ENCODE peak calls at places on chromosome 18, in eight cellular contexts. Q, E, V, M, K, P, H and I are unnamed samples.

GRCh38 chr18:32297851-32298250 is 108.0 kb downstream of the MEP1B start:
- DNase-seq in H (no peak), E (no peak), M (no peak), Q (no peak), K (no peak), P (no peak), V (no peak), I (no peak)

GRCh38 chr18:67514465-67514864 is 2.1 kb downstream of the DSEL start:
- DNase-seq in V (no peak), M (no peak), K (no peak), E (no peak), P (no peak), H (no peak), Q (no peak), I (no peak)

GRCh38 chr18:79986726-79987125 is 1.6 kb downstream of the TXNL4A start:
- DNase-seq in H (no peak), M (no peak), Q (no peak), P (no peak), V (no peak), K (no peak), E (no peak), I (no peak)

GRCh38 chr18:54690198-54690597 is 99.2 kb downstream of the DYNAP start:
- DNase-seq in K (no peak), Q (no peak), V (no peak), M (no peak), P (no peak), E (no peak), H (no peak), I (no peak)

GRCh38 chr18:22847392-22847791 is 85.7 kb upstream of the RBBP8 start:
- DNase-seq in Q (no peak), E (no peak), K (no peak), M (no peak), P (no peak), V (no peak), H (no peak), I (no peak)

GRCh38 chr18:25373443-25373842 is 21.5 kb upstream of the ZNF521 start:
- DNase-seq in H (no peak), V (no peak), K (no peak), Q (no peak), P (no peak), M (no peak), E (no peak), I (no peak)

GRCh38 chr18:54222922-54223567 is 1.4 kb downstream of the MBD2 start:
- DNase-seq in K (no peak), E (no peak), H (no peak), M (no peak), P (no peak), Q (peak), V (peak), I (no peak)

GRCh38 chr18:26460449-26461091 is 87.8 kb downstream of the KCTD1 start:
- DNase-seq in H (no peak), E (no peak), V (no peak), M (no peak), K (no peak), P (no peak), Q (no peak), I (no peak)

GRCh38 chr18:55510809-55511208 is 77.2 kb downstream of the TCF4 start:
- DNase-seq in P (no peak), V (no peak), M (no peak), K (no peak), Q (no peak), H (no peak), E (no peak), I (no peak)

GRCh38 chr18:5253910-5254309 is 41.6 kb downstream of the ZBTB14 start:
- DNase-seq in M (no peak), E (no peak), H (no peak), Q (no peak), V (no peak), K (no peak), P (no peak), I (no peak)

GRCh38 chr18:70289351-70290330 is 796 bp downstream of the SOCS6 start:
- DNase-seq in Q (no peak), K (peak), E (peak), P (no peak), H (no peak), M (peak), V (peak), I (no peak)

GRCh38 chr18:50836521-50836957 is 16.7 kb upstream of the MRO start:
- DNase-seq in Q (no peak), M (no peak), E (no peak), H (no peak), V (no peak), P (no peak), K (no peak), I (no peak)

GRCh38 chr18:580154-580553 is at the start of gene CETN1:
- DNase-seq in H (no peak), E (no peak), V (no peak), Q (no peak), K (no peak), M (no peak), P (no peak), I (no peak)

GRCh38 chr18:32754508-32755263 is 18.1 kb downstream of the KLHL14 start:
- DNase-seq in E (no peak), M (no peak), K (no peak), H (no peak), P (no peak), V (no peak), Q (no peak), I (no peak)

GRCh38 chr18:13482641-13482945 is 243.8 kb downstream of the FAM210A start:
- DNase-seq in K (no peak), V (no peak), M (no peak), H (no peak), P (no peak), Q (no peak), E (no peak), I (no peak)

GRCh38 chr18:28153485-28154065 is 23.4 kb downstream of the CDH2 start:
- DNase-seq in H (no peak), V (no peak), M (no peak), K (no peak), E (no peak), P (no peak), Q (no peak), I (no peak)

GRCh38 chr18:75114231-75114630 is 94.7 kb downstream of the PTGR3 start:
- DNase-seq in E (no peak), Q (no peak), P (no peak), K (no peak), M (no peak), H (no peak), V (peak), I (no peak)

GRCh38 chr18:24846133-24846532 is 385.7 kb downstream of the HRH4 start:
- DNase-seq in H (no peak), Q (no peak), V (no peak), P (no peak), M (no peak), K (no peak), E (no peak), I (no peak)

GRCh38 chr18:57581301-57581934 is 5.1 kb downstream of the FECH start:
- DNase-seq in Q (no peak), K (peak), M (no peak), H (no peak), P (no peak), E (no peak), V (peak), I (no peak)

GRCh38 chr18:26746284-26747130 is 119.0 kb downstream of the AQP4 start:
- DNase-seq in V (no peak), H (no peak), Q (peak), M (no peak), E (no peak), K (no peak), P (no peak), I (no peak)

GRCh38 chr18:37956902-37957301 is 391.3 kb upstream of the CELF4 start:
- DNase-seq in M (no peak), H (no peak), K (no peak), E (no peak), V (no peak), Q (no peak), P (no peak), I (no peak)

GRCh38 chr18:449374-449773 is 51.1 kb downstream of the COLEC12 start:
- DNase-seq in H (no peak), K (no peak), M (no peak), V (no peak), P (no peak), E (no peak), Q (peak), I (no peak)

GRCh38 chr18:3481696-3482210 is 31.8 kb downstream of the TGIF1 start:
- DNase-seq in K (peak), H (no peak), P (peak), Q (peak), M (no peak), V (peak), E (no peak), I (no peak)

GRCh38 chr18:11673560-11673959 is 15.5 kb upstream of the GNAL start:
- DNase-seq in P (no peak), K (no peak), V (no peak), E (no peak), Q (no peak), M (no peak), H (no peak), I (no peak)

GRCh38 chr18:44909191-44909719 is 228.6 kb downstream of the SETBP1 start:
- DNase-seq in E (no peak), K (peak), Q (no peak), P (no peak), V (peak), M (no peak), H (no peak), I (no peak)

GRCh38 chr18:26652501-26652900 is 104.1 kb upstream of the KCTD1 start:
- DNase-seq in H (no peak), P (no peak), E (no peak), M (no peak), V (no peak), K (no peak), Q (no peak), I (no peak)

GRCh38 chr18:42801706-42802105 is 313.8 kb downstream of the RIT2 start:
- DNase-seq in V (no peak), P (no peak), M (no peak), E (no peak), Q (no peak), K (no peak), H (no peak), I (no peak)

GRCh38 chr18:55856191-55856590 is 268.2 kb upstream of the TCF4 start:
- DNase-seq in V (no peak), Q (no peak), P (peak), M (no peak), H (no peak), E (no peak), K (no peak), I (no peak)

GRCh38 chr18:42268186-42268725 is 313.2 kb downstream of the PIK3C3 start:
- DNase-seq in P (no peak), V (no peak), H (no peak), Q (no peak), E (no peak), K (no peak), M (no peak), I (no peak)

DNA sequence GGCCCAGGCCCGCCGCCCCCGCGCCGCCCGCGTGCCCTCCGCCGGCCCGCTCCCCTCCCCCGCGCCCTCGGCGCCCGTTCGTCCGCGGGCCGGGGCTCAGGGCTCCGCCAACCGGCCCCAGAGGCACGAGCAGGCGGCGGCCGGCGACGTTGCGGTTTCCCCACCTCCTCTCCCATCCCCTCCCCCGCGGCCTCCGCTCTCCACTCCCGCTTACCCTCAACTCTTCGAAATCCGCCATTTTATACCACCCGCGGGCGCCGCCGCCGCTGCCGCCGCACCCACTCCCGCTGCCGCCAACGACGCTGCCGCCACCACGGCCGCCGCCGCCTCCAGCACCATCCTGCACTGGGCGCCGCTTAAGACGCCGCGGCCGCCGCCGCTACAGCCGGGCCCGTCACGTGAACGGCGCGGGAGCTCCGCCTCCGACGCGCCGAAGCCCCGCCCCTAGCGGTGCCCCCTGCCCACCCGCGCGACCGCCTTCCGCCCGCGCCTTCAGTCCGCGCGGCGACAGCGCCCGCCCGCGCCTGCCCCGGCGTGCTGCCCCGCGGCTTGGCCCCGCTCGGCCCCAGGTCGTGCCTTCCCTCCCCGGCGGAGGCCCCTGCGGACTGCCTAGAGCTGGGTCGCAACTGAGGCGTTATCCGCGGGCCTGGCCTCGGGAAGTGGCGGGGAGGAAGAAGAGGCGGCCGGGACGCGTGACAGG is at the start of the genes KATNAL2 and PIAS2:
- DNase-seq in P (peak), Q (peak), M (peak), E (peak), K (peak), H (peak), V (peak), I (peak)
- TF ChIP-seq POLR2A in P (peak), Q (peak), M (no peak), E (peak), K (peak), H (peak), V (peak), I (peak)

DNA sequence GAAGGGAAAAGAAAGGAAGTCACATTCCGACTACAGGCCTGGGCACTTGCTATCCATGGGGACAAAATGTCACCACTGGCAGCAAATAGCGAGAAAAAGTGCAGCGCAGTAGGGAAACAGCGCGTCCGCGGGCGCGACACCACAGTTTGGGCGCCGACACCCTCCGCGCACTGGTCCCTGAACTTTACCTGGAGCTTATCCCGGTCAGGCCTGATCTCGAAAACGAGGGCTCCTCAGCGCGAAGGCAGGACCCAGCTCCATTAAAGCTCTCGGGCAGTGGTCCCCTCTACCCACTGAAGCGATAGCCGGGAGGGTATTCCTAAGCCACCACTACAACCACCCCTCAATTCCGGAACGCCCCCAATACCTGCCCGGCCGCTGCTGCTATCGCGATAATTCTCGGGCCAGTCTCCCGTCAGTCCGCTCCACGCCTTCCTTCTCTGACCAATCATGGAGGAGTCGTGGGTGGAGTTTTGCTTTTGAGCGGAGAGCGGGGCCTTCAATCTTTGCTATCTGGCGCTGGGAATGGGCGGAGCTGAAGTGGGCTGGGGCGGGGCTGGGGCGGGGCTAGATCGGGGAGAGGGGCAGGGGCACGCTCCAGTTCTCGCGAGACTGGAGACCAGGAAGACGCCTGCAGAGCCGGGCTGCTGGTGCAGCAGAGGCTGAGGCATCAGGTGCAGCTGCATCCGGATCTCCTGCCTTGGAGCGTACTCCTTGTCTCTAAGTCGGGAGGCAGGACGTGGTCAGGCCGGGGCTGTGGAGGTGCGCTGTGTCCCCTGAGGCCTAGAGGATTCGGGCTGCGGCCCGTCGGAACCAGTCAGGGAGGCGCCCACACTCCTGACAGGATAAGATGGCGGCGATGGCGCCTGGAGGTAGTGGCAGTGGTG is at the start of the genes PIGN and RELCH:
- DNase-seq in K (peak), E (peak), M (peak), H (peak), Q (peak), P (peak), V (peak), I (peak)
- TF ChIP-seq POLR2A in K (peak), E (peak), M (peak), H (peak), Q (peak), P (peak), V (peak), I (peak)

GRCh38 chr18:35171315-35171987 is 69.4 kb upstream of the ZNF397 start:
- DNase-seq in V (no peak), H (no peak), E (no peak), M (no peak), K (no peak), P (no peak), Q (peak), I (no peak)
- TF ChIP-seq POLR2A in V (no peak), H (no peak), E (no peak), M (no peak), K (no peak), P (no peak), Q (no peak), I (no peak)

GRCh38 chr18:21242141-21243040 is at the start of gene GREB1L:
- DNase-seq in M (peak), P (peak), K (peak), V (peak), E (peak), Q (peak), H (peak), I (peak)
- TF ChIP-seq POLR2A in M (no peak), P (peak), K (no peak), V (no peak), E (no peak), Q (no peak), H (no peak), I (peak)

GRCh38 chr18:9135912-9136314 is 668 bp upstream of the ANKRD12 start:
- DNase-seq in K (peak), H (no peak), Q (peak), E (peak), P (peak), M (no peak), V (no peak), I (no peak)

GRCh38 chr18:9139400-9140039 is 2.9 kb downstream of the ANKRD12 start:
- DNase-seq in E (no peak), K (no peak), H (no peak), Q (no peak), P (no peak), M (no peak), V (no peak), I (no peak)

GRCh38 chr18:9137168-9138066 is 836 bp downstream of the ANKRD12 start:
- DNase-seq in V (peak), M (peak), K (peak), P (peak), H (peak), E (peak), Q (peak), I (peak)

GRCh38 chr18:9135081-9135911 is 1.3 kb upstream of the ANKRD12 start:
- DNase-seq in E (no peak), Q (no peak), P (no peak), V (peak), K (no peak), H (no peak), M (no peak), I (no peak)

GRCh38 chr18:9136315-9137141 is at the start of gene ANKRD12:
- DNase-seq in P (peak), M (peak), K (peak), H (peak), Q (peak), V (peak), E (peak), I (peak)
- TF ChIP-seq POLR2A in P (peak), M (peak), K (peak), H (peak), Q (peak), V (peak), E (peak), I (peak)